ENCODE peak calls at places on chromosome 16, in six cellular contexts. M is fibroblast of lung; Q is sciatic nerve; F is anterior cingulate cortex; L is CD4-positive, alpha-beta memory T cell; P is natural killer cell. V is an unnamed sample.

GRCh38 chr16:87628940-87629339 is 26.6 kb downstream of the JPH3 start:
- DNase-seq in L (no peak), F (no peak), P (no peak), Q (no peak), M (peak), V (peak)

GRCh38 chr16:89031715-89032659 is 55.0 kb upstream of the CBFA2T3 start:
- DNase-seq in M (no peak), P (no peak), F (no peak), L (peak), Q (no peak), V (no peak)

GRCh38 chr16:86733526-86734254 is 155.3 kb downstream of the FOXL1 start:
- DNase-seq in P (no peak), M (no peak), F (no peak), Q (no peak), L (no peak), V (no peak)

GRCh38 chr16:31138621-31139578 is 3.4 kb upstream of the PRSS8 start:
- DNase-seq in Q (no peak), L (no peak), M (peak), P (no peak), F (no peak), V (peak)

GRCh38 chr16:5551909-5552308 is 454.3 kb upstream of the EEF2KMT start:
- DNase-seq in M (peak), P (no peak), F (no peak), Q (no peak), L (no peak), V (no peak)

GRCh38 chr16:88742896-88743605 is 36.7 kb downstream of the CTU2 start:
- DNase-seq in L (no peak), M (no peak), Q (no peak), F (no peak), P (no peak), V (no peak)

GRCh38 chr16:80377621-80378020 is 163.2 kb upstream of the DYNLRB2 start:
- DNase-seq in L (no peak), M (no peak), Q (no peak), F (no peak), P (no peak), V (no peak)

GRCh38 chr16:85286970-85287814 is 174.9 kb upstream of the CIBAR2 start:
- DNase-seq in F (no peak), Q (no peak), P (no peak), M (peak), L (no peak), V (no peak)

GRCh38 chr16:69363281-69363717 is 11.7 kb upstream of the TMED6 start:
- DNase-seq in M (no peak), F (no peak), L (no peak), P (no peak), Q (no peak), V (peak)

GRCh38 chr16:71401988-71402387 is 39.9 kb downstream of the TLE7 start:
- DNase-seq in P (no peak), M (no peak), F (no peak), Q (no peak), L (no peak), V (no peak)

GRCh38 chr16:66569131-66569530 is 2.9 kb downstream of the CMTM1 start:
- DNase-seq in M (peak), P (no peak), F (no peak), Q (no peak), L (no peak), V (no peak)

GRCh38 chr16:29940656-29941055 is 14.6 kb upstream of the KCTD13 start:
- DNase-seq in P (no peak), F (no peak), L (no peak), M (no peak), Q (no peak), V (no peak)

GRCh38 chr16:4358831-4359561 is 7.9 kb upstream of the PAM16 start:
- DNase-seq in Q (peak), F (no peak), M (no peak), P (peak), L (peak), V (peak)

GRCh38 chr16:81910366-81910885 is 100.8 kb downstream of the SDR42E1 start:
- DNase-seq in P (no peak), L (no peak), Q (no peak), M (no peak), F (no peak), V (no peak)

GRCh38 chr16:2527071-2527783 is 4.0 kb downstream of the CEMP1 start:
- DNase-seq in P (no peak), L (no peak), M (no peak), Q (no peak), F (no peak), V (no peak)

GRCh38 chr16:13517856-13518255 is 402.1 kb upstream of the ERCC4 start:
- DNase-seq in M (no peak), Q (no peak), P (no peak), F (no peak), L (no peak), V (no peak)

GRCh38 chr16:6343157-6343556 is 989.5 kb upstream of the RBFOX1 start:
- DNase-seq in Q (no peak), F (no peak), M (no peak), P (no peak), L (no peak), V (no peak)

GRCh38 chr16:10579965-10580918 is at the start of gene EMP2:
- DNase-seq in L (no peak), M (peak), P (no peak), Q (peak), F (no peak), V (peak)

GRCh38 chr16:54447606-54448440 is 161.2 kb upstream of the IRX3 start:
- DNase-seq in P (no peak), F (no peak), L (no peak), Q (no peak), M (peak), V (no peak)

GRCh38 chr16:71930993-71931392 is 35.7 kb downstream of the IST1 start:
- DNase-seq in M (no peak), L (no peak), P (no peak), F (no peak), Q (no peak), V (no peak)

GRCh38 chr16:89170346-89171215 is 967 bp upstream of the CDH15 start:
- DNase-seq in Q (no peak), F (no peak), P (no peak), L (no peak), M (no peak), V (peak)

GRCh38 chr16:24367186-24367585 is 111.1 kb downstream of the CACNG3 start:
- DNase-seq in P (no peak), F (no peak), M (no peak), L (no peak), Q (no peak), V (no peak)

GRCh38 chr16:17776888-17777287 is 306.1 kb upstream of the XYLT1 start:
- DNase-seq in M (peak), Q (no peak), F (no peak), L (no peak), P (no peak), V (no peak)

GRCh38 chr16:79182618-79183017 is 417.9 kb downstream of the MAF start:
- DNase-seq in L (no peak), F (no peak), M (peak), P (no peak), Q (no peak), V (no peak)

V was measured in thyroid gland.